ENCODE peak calls at places on chromosome 1, in six cellular contexts. G, I, N, L, B and F are unnamed samples.
A peak's percentile ranks its signal among the peaks of the same experiment; 100 is the strongest.

GRCh38 chr1:244254467-244254866 is 197.2 kb downstream of the ADSS2 start:
- DNase-seq in B (no peak), G (no peak), L (no peak), N (no peak), I (no peak), F (no peak)

GRCh38 chr1:8448906-8449661 is 131.2 kb downstream of the SLC45A1 start:
- DNase-seq in I (no peak), B (no peak), L (no peak), G (no peak), N (no peak), F (peak; percentile 63)

GRCh38 chr1:56578963-56579875 is at the start of gene PLPP3:
- DNase-seq in B (peak; percentile 79), N (peak; percentile 27), G (peak; percentile 81), I (no peak), L (peak; percentile 81), F (peak; percentile 94)

GRCh38 chr1:59565611-59566410 is 248.9 kb upstream of the HOOK1 start:
- DNase-seq in L (no peak), I (no peak), N (no peak), B (no peak), G (no peak), F (peak; percentile 94)

GRCh38 chr1:96840396-96840795 is 118.8 kb downstream of the PTBP2 start:
- DNase-seq in N (no peak), L (no peak), I (no peak), B (no peak), G (no peak), F (no peak)

GRCh38 chr1:151368745-151369610 is 3.5 kb downstream of the SELENBP1 start:
- DNase-seq in N (no peak), B (no peak), I (no peak), L (no peak), G (no peak), F (no peak)

GRCh38 chr1:218339267-218339831 is 5.8 kb upstream of the TGFB2 start:
- DNase-seq in L (no peak), B (peak; percentile 19), I (no peak), N (no peak), G (no peak), F (peak; percentile 62)

GRCh38 chr1:175307160-175307559 is 114.6 kb upstream of the KIAA0040 start:
- DNase-seq in B (no peak), L (no peak), I (no peak), G (no peak), N (no peak), F (no peak)

GRCh38 chr1:64532646-64533045 is 62.7 kb downstream of the CACHD1 start:
- DNase-seq in B (no peak), G (no peak), N (no peak), I (no peak), L (no peak), F (no peak)

GRCh38 chr1:216600730-216601426 is 122.4 kb downstream of the ESRRG start:
- DNase-seq in N (no peak), I (no peak), B (peak; percentile 18), L (peak; percentile 74), G (peak; percentile 88), F (peak; percentile 78)

GRCh38 chr1:203176273-203176672 is 647 bp upstream of the MYBPH start:
- DNase-seq in B (no peak), N (no peak), L (no peak), G (no peak), I (no peak), F (no peak)

GRCh38 chr1:41917051-41917530 is 1.6 kb downstream of the HIVEP3 start:
- DNase-seq in I (no peak), N (no peak), B (no peak), G (no peak), L (no peak), F (no peak)
- H3K4me3 ChIP-seq in I (peak overlapping the region; percentile 65), N (no peak overlapping the region), B (no peak overlapping the region), G (peak overlapping the region; percentile 84), L (peak overlapping the region; percentile 83), F (peak overlapping the region; percentile 83)

GRCh38 chr1:2135425-2135824 is 59.1 kb downstream of the FAAP20 start:
- DNase-seq in G (peak; percentile 69), B (peak; percentile 58), L (no peak), N (no peak), I (no peak), F (peak; percentile 85)
- TF ChIP-seq SMC3 in G (no peak), B (no peak), L (no peak), N (no peak), I (no peak), F (no peak)

GRCh38 chr1:157978547-157979403 is 14.7 kb upstream of the KIRREL1 start:
- DNase-seq in B (no peak), I (no peak), G (peak; percentile 15), L (no peak), N (no peak), F (no peak)
- H3K4me3 ChIP-seq in B (no peak overlapping the region), I (no peak overlapping the region), G (no peak overlapping the region), L (no peak overlapping the region), N (no peak overlapping the region), F (no peak overlapping the region)

DNA sequence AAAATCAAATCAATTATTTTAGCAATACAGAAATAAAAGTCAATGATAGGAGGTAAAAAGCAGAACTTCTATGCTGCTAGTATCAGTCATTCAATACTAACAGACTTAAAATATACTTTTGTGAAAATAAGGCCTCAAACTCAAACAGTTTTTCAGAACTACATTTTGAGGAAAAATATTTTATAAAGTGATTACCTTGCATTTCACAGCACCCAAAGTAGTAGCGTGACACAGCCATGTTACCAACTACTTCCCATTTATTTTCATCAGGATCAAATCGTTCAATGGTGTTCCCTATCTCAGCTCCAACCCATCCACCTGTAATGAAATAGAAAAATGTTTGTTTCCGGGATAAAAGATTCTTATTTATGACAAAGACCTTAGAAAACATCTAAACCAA is 28.7 kb downstream of the TMEM69 start:
- DNase-seq in I (no peak), N (no peak), L (no peak), B (no peak), G (no peak), F (no peak)
- TF ChIP-seq SMC3 in I (no peak), N (no peak), L (no peak), B (no peak), G (no peak), F (no peak)

GRCh38 chr1:212551929-212552328 is 56.6 kb upstream of the ATF3 start:
- DNase-seq in B (no peak), G (no peak), I (no peak), L (no peak), N (no peak), F (no peak)
- H3K4me3 ChIP-seq in B (no peak overlapping the region), G (no peak overlapping the region), I (no peak overlapping the region), L (no peak overlapping the region), N (no peak overlapping the region), F (no peak overlapping the region)

GRCh38 chr1:209207126-209207700 is 376.3 kb upstream of the CAMK1G start:
- DNase-seq in I (no peak), B (no peak), N (no peak), L (no peak), G (no peak), F (no peak)
- TF ChIP-seq SMC3 in I (no peak), B (no peak), N (no peak), L (no peak), G (no peak), F (no peak)